ENCODE peak calls at places on chromosomes 5 and 9, in ten cellular contexts. One of them, this sample, is unnamed.

GRCh38 chr5:37888476-37888875 is 48.6 kb upstream of the GDNF start:
- DNase-seq in hypothalamus: no peak
- DNase-seq in lung microvascular endothelial cell: no peak
- DNase-seq in IMR-90: peak
- DNase-seq in NCI-H1105 treated with DMSO at 0.1 percent for 48 hours: no peak
- DNase-seq in activated CD8-positive, alpha-beta memory T cell treated with anti-CD3 and anti-CD28 coated beads for 48 hours: no peak
- DNase-seq in effector memory CD4-positive, alpha-beta T cell: no peak
- DNase-seq in GDM1: no peak
- DNase-seq in cardiac muscle cell: no peak
- DNase-seq in naive B cell: no peak
- DNase-seq in this sample: no peak

GRCh38 chr9:4740373-4740622 is 704 bp downstream of the AK3 start:
- DNase-seq in hypothalamus: no peak
- DNase-seq in lung microvascular endothelial cell: no peak
- DNase-seq in IMR-90: no peak
- DNase-seq in NCI-H1105 treated with DMSO at 0.1 percent for 48 hours: peak
- DNase-seq in activated CD8-positive, alpha-beta memory T cell treated with anti-CD3 and anti-CD28 coated beads for 48 hours: no peak
- DNase-seq in effector memory CD4-positive, alpha-beta T cell: no peak
- DNase-seq in GDM1: no peak
- DNase-seq in cardiac muscle cell: no peak
- DNase-seq in naive B cell: no peak
- DNase-seq in this sample: no peak

GRCh38 chr5:139949710-139950109 is 93.4 kb downstream of the NRG2 start:
- DNase-seq in hypothalamus: no peak
- DNase-seq in lung microvascular endothelial cell: no peak
- DNase-seq in IMR-90: no peak
- DNase-seq in NCI-H1105 treated with DMSO at 0.1 percent for 48 hours: no peak
- DNase-seq in activated CD8-positive, alpha-beta memory T cell treated with anti-CD3 and anti-CD28 coated beads for 48 hours: no peak
- DNase-seq in effector memory CD4-positive, alpha-beta T cell: no peak
- DNase-seq in GDM1: no peak
- DNase-seq in cardiac muscle cell: no peak
- DNase-seq in naive B cell: no peak
- DNase-seq in this sample: no peak

GRCh38 chr9:14104501-14104900 is 209.4 kb downstream of the NFIB start:
- DNase-seq in hypothalamus: no peak
- DNase-seq in lung microvascular endothelial cell: no peak
- DNase-seq in IMR-90: no peak
- DNase-seq in NCI-H1105 treated with DMSO at 0.1 percent for 48 hours: no peak
- DNase-seq in activated CD8-positive, alpha-beta memory T cell treated with anti-CD3 and anti-CD28 coated beads for 48 hours: no peak
- DNase-seq in effector memory CD4-positive, alpha-beta T cell: no peak
- DNase-seq in GDM1: no peak
- DNase-seq in cardiac muscle cell: no peak
- DNase-seq in naive B cell: no peak
- DNase-seq in this sample: no peak

GRCh38 chr9:20636883-20637440 is 14.7 kb upstream of the MLLT3 start:
- DNase-seq in hypothalamus: no peak
- DNase-seq in lung microvascular endothelial cell: no peak
- DNase-seq in IMR-90: peak
- DNase-seq in NCI-H1105 treated with DMSO at 0.1 percent for 48 hours: no peak
- DNase-seq in activated CD8-positive, alpha-beta memory T cell treated with anti-CD3 and anti-CD28 coated beads for 48 hours: no peak
- DNase-seq in effector memory CD4-positive, alpha-beta T cell: no peak
- DNase-seq in GDM1: no peak
- DNase-seq in cardiac muscle cell: no peak
- DNase-seq in naive B cell: no peak
- DNase-seq in this sample: no peak

GRCh38 chr5:74943905-74944304 is 77.7 kb upstream of the FAM169A start:
- DNase-seq in hypothalamus: no peak
- DNase-seq in lung microvascular endothelial cell: peak
- DNase-seq in IMR-90: no peak
- DNase-seq in NCI-H1105 treated with DMSO at 0.1 percent for 48 hours: no peak
- DNase-seq in activated CD8-positive, alpha-beta memory T cell treated with anti-CD3 and anti-CD28 coated beads for 48 hours: no peak
- DNase-seq in effector memory CD4-positive, alpha-beta T cell: no peak
- DNase-seq in GDM1: no peak
- DNase-seq in cardiac muscle cell: no peak
- DNase-seq in naive B cell: no peak
- DNase-seq in this sample: no peak

GRCh38 chr5:176425138-176425537 is 8.8 kb upstream of the CLTB start:
- DNase-seq in hypothalamus: no peak
- DNase-seq in lung microvascular endothelial cell: no peak
- DNase-seq in IMR-90: peak
- DNase-seq in NCI-H1105 treated with DMSO at 0.1 percent for 48 hours: no peak
- DNase-seq in activated CD8-positive, alpha-beta memory T cell treated with anti-CD3 and anti-CD28 coated beads for 48 hours: no peak
- DNase-seq in effector memory CD4-positive, alpha-beta T cell: no peak
- DNase-seq in GDM1: no peak
- DNase-seq in cardiac muscle cell: no peak
- DNase-seq in naive B cell: no peak
- DNase-seq in this sample: no peak

GRCh38 chr9:127225747-127226646 is 38.6 kb upstream of the GARNL3 start:
- DNase-seq in hypothalamus: no peak
- DNase-seq in lung microvascular endothelial cell: peak
- DNase-seq in IMR-90: peak
- DNase-seq in NCI-H1105 treated with DMSO at 0.1 percent for 48 hours: no peak
- DNase-seq in activated CD8-positive, alpha-beta memory T cell treated with anti-CD3 and anti-CD28 coated beads for 48 hours: no peak
- DNase-seq in effector memory CD4-positive, alpha-beta T cell: no peak
- DNase-seq in GDM1: no peak
- DNase-seq in cardiac muscle cell: peak
- DNase-seq in naive B cell: no peak
- DNase-seq in this sample: no peak

GRCh38 chr9:20284601-20285289 is 337.6 kb downstream of the MLLT3 start:
- DNase-seq in hypothalamus: no peak
- DNase-seq in lung microvascular endothelial cell: no peak
- DNase-seq in IMR-90: no peak
- DNase-seq in NCI-H1105 treated with DMSO at 0.1 percent for 48 hours: no peak
- DNase-seq in activated CD8-positive, alpha-beta memory T cell treated with anti-CD3 and anti-CD28 coated beads for 48 hours: no peak
- DNase-seq in effector memory CD4-positive, alpha-beta T cell: no peak
- DNase-seq in GDM1: no peak
- DNase-seq in cardiac muscle cell: no peak
- DNase-seq in naive B cell: no peak
- DNase-seq in this sample: no peak

GRCh38 chr9:114701971-114702370 is 20.0 kb upstream of the TEX48 start:
- DNase-seq in hypothalamus: no peak
- DNase-seq in lung microvascular endothelial cell: no peak
- DNase-seq in IMR-90: no peak
- DNase-seq in NCI-H1105 treated with DMSO at 0.1 percent for 48 hours: no peak
- DNase-seq in activated CD8-positive, alpha-beta memory T cell treated with anti-CD3 and anti-CD28 coated beads for 48 hours: no peak
- DNase-seq in effector memory CD4-positive, alpha-beta T cell: no peak
- DNase-seq in GDM1: no peak
- DNase-seq in cardiac muscle cell: no peak
- DNase-seq in naive B cell: no peak
- DNase-seq in this sample: no peak

GRCh38 chr5:65815156-65815555 is 93.2 kb downstream of the NLN start:
- DNase-seq in hypothalamus: no peak
- DNase-seq in lung microvascular endothelial cell: no peak
- DNase-seq in IMR-90: no peak
- DNase-seq in NCI-H1105 treated with DMSO at 0.1 percent for 48 hours: no peak
- DNase-seq in activated CD8-positive, alpha-beta memory T cell treated with anti-CD3 and anti-CD28 coated beads for 48 hours: no peak
- DNase-seq in effector memory CD4-positive, alpha-beta T cell: no peak
- DNase-seq in GDM1: peak
- DNase-seq in cardiac muscle cell: no peak
- DNase-seq in naive B cell: no peak
- DNase-seq in this sample: no peak

GRCh38 chr5:163190762-163191161 is 246.6 kb upstream of the CCNG1 start:
- DNase-seq in hypothalamus: no peak
- DNase-seq in lung microvascular endothelial cell: no peak
- DNase-seq in IMR-90: no peak
- DNase-seq in NCI-H1105 treated with DMSO at 0.1 percent for 48 hours: no peak
- DNase-seq in activated CD8-positive, alpha-beta memory T cell treated with anti-CD3 and anti-CD28 coated beads for 48 hours: no peak
- DNase-seq in effector memory CD4-positive, alpha-beta T cell: no peak
- DNase-seq in GDM1: no peak
- DNase-seq in cardiac muscle cell: peak
- DNase-seq in naive B cell: no peak
- DNase-seq in this sample: no peak

GRCh38 chr9:95157491-95158151 is 159.9 kb downstream of the FANCC start:
- DNase-seq in hypothalamus: no peak
- DNase-seq in lung microvascular endothelial cell: peak
- DNase-seq in IMR-90: peak
- DNase-seq in NCI-H1105 treated with DMSO at 0.1 percent for 48 hours: peak
- DNase-seq in activated CD8-positive, alpha-beta memory T cell treated with anti-CD3 and anti-CD28 coated beads for 48 hours: no peak
- DNase-seq in effector memory CD4-positive, alpha-beta T cell: no peak
- DNase-seq in GDM1: no peak
- DNase-seq in cardiac muscle cell: peak
- DNase-seq in naive B cell: no peak
- DNase-seq in this sample: no peak

GRCh38 chr5:156367602-156368001 is 40.6 kb downstream of the SGCD start:
- DNase-seq in hypothalamus: no peak
- DNase-seq in lung microvascular endothelial cell: no peak
- DNase-seq in IMR-90: peak
- DNase-seq in NCI-H1105 treated with DMSO at 0.1 percent for 48 hours: no peak
- DNase-seq in activated CD8-positive, alpha-beta memory T cell treated with anti-CD3 and anti-CD28 coated beads for 48 hours: no peak
- DNase-seq in effector memory CD4-positive, alpha-beta T cell: no peak
- DNase-seq in GDM1: no peak
- DNase-seq in cardiac muscle cell: no peak
- DNase-seq in naive B cell: no peak
- DNase-seq in this sample: no peak

This sample was measured in GOT3.